ENCODE peak calls at places on chromosomes 11 and 22, in ten cellular contexts. F, V, B, U, R, C, S, Q, O and G are unnamed samples.

GRCh38 chr11:79236541-79236971 is 204.3 kb downstream of the TENM4 start:
- DNase-seq in R (no peak), F (no peak), S (no peak), O (peak; percentile 99), V (peak; percentile 34), C (no peak), B (peak; percentile 99), U (no peak), Q (peak; percentile 78), G (no peak)

GRCh38 chr22:27752771-27753170 is 48.8 kb downstream of the MN1 start:
- DNase-seq in F (peak; percentile 39), B (no peak), U (peak; percentile 34), R (peak; percentile 90), S (no peak), O (peak; percentile 61), V (no peak), Q (peak; percentile 97), C (no peak), G (peak; percentile 71)

GRCh38 chr11:20213790-20214189 is 53.5 kb upstream of the DBX1 start:
- DNase-seq in O (no peak), R (no peak), V (no peak), F (no peak), S (no peak), C (no peak), B (no peak), Q (no peak), U (no peak), G (no peak)

GRCh38 chr22:37379085-37379484 is 48.2 kb downstream of the ELFN2 start:
- DNase-seq in V (no peak), C (peak; percentile 46), F (no peak), Q (no peak), R (no peak), B (no peak), S (no peak), U (no peak), O (no peak), G (no peak)

GRCh38 chr11:61613051-61613450 is 32.2 kb upstream of the SYT7 start:
- DNase-seq in Q (no peak), R (no peak), C (no peak), F (no peak), O (no peak), V (no peak), B (no peak), U (no peak), S (no peak), G (no peak)

GRCh38 chr22:28548411-28548810 is 131.2 kb downstream of the TTC28 start:
- DNase-seq in S (no peak), O (peak; percentile 3), Q (no peak), V (no peak), U (no peak), B (no peak), R (no peak), C (no peak), F (no peak), G (no peak)

GRCh38 chr11:95084509-95084908 is 5.1 kb upstream of the ENDOD1 start:
- DNase-seq in B (peak; percentile 55), C (no peak), V (no peak), R (no peak), U (no peak), F (peak; percentile 80), S (no peak), O (peak; percentile 79), Q (peak; percentile 87), G (no peak)

GRCh38 chr11:1300569-1301187 is 8.8 kb downstream of the TOLLIP start:
- DNase-seq in R (peak; percentile 7), S (no peak), Q (no peak), V (peak; percentile 90), C (no peak), B (no peak), O (no peak), U (peak; percentile 37), F (no peak), G (no peak)

GRCh38 chr11:125075242-125075625 is 12.1 kb downstream of the SLC37A2 start:
- DNase-seq in U (no peak), V (no peak), B (no peak), R (no peak), Q (no peak), S (no peak), C (no peak), O (no peak), F (no peak), G (no peak)

GRCh38 chr11:109326781-109327180 is 95.2 kb upstream of the C11orf87 start:
- DNase-seq in S (no peak), C (no peak), Q (no peak), R (no peak), V (no peak), U (no peak), B (no peak), F (no peak), O (no peak), G (no peak)

GRCh38 chr22:16800358-16800757 is 24.9 kb downstream of the XKR3 start:
- DNase-seq in C (no peak), B (no peak), U (no peak), O (no peak), S (no peak), Q (no peak), F (no peak), V (no peak), R (no peak), G (no peak)

GRCh38 chr11:10603721-10604297 is 35.3 kb upstream of the LYVE1 start:
- DNase-seq in U (no peak), F (no peak), B (no peak), R (no peak), S (no peak), C (no peak), V (no peak), O (no peak), Q (no peak), G (no peak)
- H3K4me1 ChIP-seq in U (peaks cover 63% of the 10 kb centered on the region), F (peaks cover 4% of the 10 kb centered on the region), B (peaks cover 43% of the 10 kb centered on the region), R (peaks cover 16% of the 10 kb centered on the region), S (peaks cover 15% of the 10 kb centered on the region), C (no peaks in the 10 kb centered on the region), V (no peaks in the 10 kb centered on the region), O (peaks cover 19% of the 10 kb centered on the region), Q (peaks cover 29% of the 10 kb centered on the region), G (peaks cover 30% of the 10 kb centered on the region)

GRCh38 chr11:116833491-116833815 is 3.7 kb downstream of the APOC3 start:
- DNase-seq in R (no peak), U (no peak), C (no peak), O (no peak), F (no peak), Q (no peak), S (no peak), V (no peak), B (no peak), G (no peak)

GRCh38 chr11:116836648-116837023 is 786 bp downstream of the APOA1 start:
- DNase-seq in Q (no peak), U (no peak), F (no peak), R (no peak), V (no peak), S (no peak), B (no peak), C (no peak), O (no peak), G (no peak)

GRCh38 chr11:116835791-116836647 is 1.4 kb downstream of the APOA1 start:
- DNase-seq in S (peak; percentile 86), R (peak; percentile 88), U (peak; percentile 95), O (peak; percentile 93), C (peak; percentile 89), B (peak; percentile 93), V (peak; percentile 94), Q (peak; percentile 98), F (peak; percentile 98), G (peak; percentile 65)

GRCh38 chr11:116833816-116834534 is 3.4 kb downstream of the APOA1 start:
- DNase-seq in Q (no peak), C (no peak), R (no peak), B (no peak), F (no peak), U (no peak), S (no peak), V (peak; percentile 46), O (no peak), G (no peak)

DNA sequence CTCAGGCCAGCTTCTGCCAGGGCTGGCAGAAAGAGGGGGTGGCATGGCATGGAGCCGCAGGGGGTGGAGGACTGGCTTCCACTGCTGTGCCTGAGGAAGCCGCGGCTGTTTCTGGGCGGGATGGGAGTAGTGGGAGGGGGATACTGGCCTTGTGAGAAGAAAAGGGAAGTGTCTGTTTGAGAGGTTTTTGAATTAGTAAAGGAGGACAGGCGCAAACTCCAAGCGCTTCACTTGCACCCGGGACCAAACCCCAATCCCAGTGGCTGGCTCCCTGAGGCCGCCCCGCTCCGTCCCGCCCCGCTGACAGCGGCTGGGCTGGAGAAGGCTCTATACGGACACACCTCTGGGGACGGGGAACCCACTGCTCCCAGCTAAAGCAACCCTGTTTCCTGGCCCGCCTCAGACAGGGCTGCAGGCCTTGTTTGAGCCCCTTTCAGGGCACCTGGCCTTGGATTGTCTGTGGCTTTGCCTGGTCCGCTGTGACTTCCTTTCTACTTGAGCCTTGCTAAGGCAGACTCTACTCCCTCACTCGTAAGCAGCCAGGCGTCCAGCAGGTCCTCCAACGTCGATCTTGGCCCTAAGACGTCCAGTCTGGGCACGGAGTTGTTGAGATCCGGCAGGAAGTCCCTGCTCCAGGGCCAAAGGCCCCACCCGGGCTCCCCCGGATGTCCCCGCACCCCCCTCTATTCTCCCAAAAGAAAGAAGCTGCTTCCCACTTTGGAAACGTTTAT is 2.2 kb downstream of the APOA1 start:
- DNase-seq in C (peak; percentile 27), R (no peak), Q (no peak), S (no peak), O (no peak), B (no peak), F (no peak), U (no peak), V (no peak), G (no peak)
- H3K4me1 ChIP-seq in C (peaks cover 13% of the 10 kb centered on the region), R (no peaks in the 10 kb centered on the region), Q (peaks cover 5% of the 10 kb centered on the region), S (peaks cover 14% of the 10 kb centered on the region), O (peaks cover 7% of the 10 kb centered on the region), B (peaks cover 3% of the 10 kb centered on the region), F (peaks cover 7% of the 10 kb centered on the region), U (peaks cover 36% of the 10 kb centered on the region), V (peaks cover 63% of the 10 kb centered on the region), G (peaks cover 4% of the 10 kb centered on the region)

DNA sequence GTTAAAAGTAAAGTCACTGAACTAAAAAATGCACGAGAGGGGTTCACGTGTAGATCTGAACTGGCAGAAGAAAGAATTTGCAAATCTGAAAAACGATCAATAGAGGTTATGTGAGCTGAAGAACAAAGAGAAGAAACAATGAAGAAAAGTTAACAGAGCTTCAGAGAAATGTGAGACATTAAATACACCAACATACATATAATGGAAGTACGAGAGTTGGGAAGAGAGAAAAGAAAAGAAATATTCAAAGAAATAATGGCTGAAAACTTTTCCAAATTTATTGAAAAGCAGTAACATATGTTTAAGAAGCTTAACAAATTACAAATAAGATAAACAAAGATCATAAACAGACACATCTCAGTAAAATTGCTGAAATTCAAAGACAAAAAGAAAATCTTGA is 56.7 kb downstream of the EMSY start:
- DNase-seq in R (no peak), S (no peak), U (no peak), Q (no peak), V (no peak), C (no peak), F (no peak), O (no peak), B (no peak), G (no peak)
- H3K4me1 ChIP-seq in R (no peaks in the 10 kb centered on the region), S (no peaks in the 10 kb centered on the region), U (no peaks in the 10 kb centered on the region), Q (no peaks in the 10 kb centered on the region), V (no peaks in the 10 kb centered on the region), C (no peaks in the 10 kb centered on the region), F (no peaks in the 10 kb centered on the region), O (no peaks in the 10 kb centered on the region), B (no peaks in the 10 kb centered on the region), G (no peaks in the 10 kb centered on the region)

DNA sequence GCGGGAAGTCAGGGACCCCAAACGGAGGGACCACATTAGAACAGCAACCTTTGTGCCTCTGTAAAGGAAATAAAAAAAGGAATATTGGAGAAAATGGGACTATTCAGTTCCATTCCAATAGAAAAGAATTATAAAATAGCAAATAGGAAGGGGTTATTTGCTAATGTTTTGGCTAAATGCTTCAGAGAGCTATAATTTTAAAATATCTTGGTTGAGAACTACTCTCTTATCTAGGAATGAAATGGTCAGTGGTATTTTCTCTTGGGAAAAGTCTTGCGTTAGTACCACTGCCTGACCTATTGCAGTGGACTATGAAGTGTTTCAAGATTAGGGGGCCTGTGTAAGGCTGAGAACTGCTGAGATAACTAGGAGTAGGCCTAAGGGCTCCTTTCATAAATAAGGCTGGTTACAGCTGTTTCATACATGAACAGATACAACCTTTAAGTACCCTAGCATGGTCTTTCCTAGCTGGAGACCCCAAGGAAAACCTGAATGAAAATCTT is 6.9 kb upstream of the WEE1 start:
- DNase-seq in B (peak; percentile 88), S (no peak), R (no peak), O (peak; percentile 87), F (no peak), C (no peak), V (no peak), U (no peak), Q (peak; percentile 38), G (no peak)
- H3K4me1 ChIP-seq in B (peaks cover 8% of the 10 kb centered on the region), S (peaks cover 47% of the 10 kb centered on the region), R (peaks cover 43% of the 10 kb centered on the region), O (peaks cover 19% of the 10 kb centered on the region), F (peaks cover 65% of the 10 kb centered on the region), C (peaks cover 36% of the 10 kb centered on the region), V (peaks cover 46% of the 10 kb centered on the region), U (peaks cover 35% of the 10 kb centered on the region), Q (peaks cover 40% of the 10 kb centered on the region), G (peaks cover 71% of the 10 kb centered on the region)